ENCODE peak calls at places on chromosomes 5 and 9, in four cellular contexts. One of them, this sample, is unnamed.

GRCh38 chr9:82791685-82792084 is 271.3 kb downstream of the RASEF start:
- DNase-seq in upper lobe of left lung: no peak
- DNase-seq in spleen: no peak
- DNase-seq in stomach: no peak
- DNase-seq in this sample: no peak

GRCh38 chr5:36607114-36607561 is 732 bp downstream of the SLC1A3 start:
- DNase-seq in upper lobe of left lung: peak; percentile 23
- DNase-seq in spleen: no peak
- DNase-seq in stomach: no peak
- DNase-seq in this sample: peak; percentile 17

GRCh38 chr5:116032991-116033390 is 719 bp downstream of the ARL14EPL start:
- DNase-seq in spleen: no peak
- DNase-seq in upper lobe of left lung: no peak
- DNase-seq in stomach: no peak
- DNase-seq in this sample: no peak

GRCh38 chr9:115687356-115687755 is 466.2 kb upstream of the PAPPA start:
- DNase-seq in upper lobe of left lung: no peak
- DNase-seq in stomach: no peak
- DNase-seq in spleen: no peak
- DNase-seq in this sample: no peak

GRCh38 chr5:36481721-36482120 is 124.7 kb upstream of the SLC1A3 start:
- DNase-seq in stomach: no peak
- DNase-seq in upper lobe of left lung: no peak
- DNase-seq in spleen: no peak
- DNase-seq in this sample: no peak

GRCh38 chr9:16618524-16618923 is 251.9 kb downstream of the BNC2 start:
- DNase-seq in stomach: no peak
- DNase-seq in upper lobe of left lung: no peak
- DNase-seq in spleen: no peak
- DNase-seq in this sample: no peak

GRCh38 chr5:135445306-135445940 is 1.7 kb downstream of the DCANP1 start:
- DNase-seq in upper lobe of left lung: peak; percentile 64
- DNase-seq in spleen: no peak
- DNase-seq in stomach: no peak
- DNase-seq in this sample: no peak

GRCh38 chr9:92668746-92669526 is 995 bp downstream of the IPPK start:
- DNase-seq in spleen: peak; percentile 80
- DNase-seq in stomach: no peak
- DNase-seq in upper lobe of left lung: no peak
- DNase-seq in this sample: no peak

GRCh38 chr5:137761020-137761516 is 6.9 kb upstream of the HNRNPA0 start:
- DNase-seq in spleen: no peak
- DNase-seq in upper lobe of left lung: no peak
- DNase-seq in stomach: no peak
- DNase-seq in this sample: no peak

GRCh38 chr5:83055166-83055565 is 22.0 kb downstream of the TMEM167A start:
- DNase-seq in spleen: no peak
- DNase-seq in stomach: no peak
- DNase-seq in upper lobe of left lung: no peak
- DNase-seq in this sample: no peak

GRCh38 chr5:174692982-174693422 is 31.4 kb upstream of the MSX2 start:
- DNase-seq in spleen: no peak
- DNase-seq in stomach: no peak
- DNase-seq in upper lobe of left lung: peak; percentile 64
- DNase-seq in this sample: no peak

GRCh38 chr5:172768098-172768572 is 2.9 kb downstream of the DUSP1 start:
- DNase-seq in stomach: no peak
- DNase-seq in upper lobe of left lung: no peak
- DNase-seq in spleen: no peak
- DNase-seq in this sample: no peak

GRCh38 chr5:172769598-172770373 is 1.2 kb downstream of the DUSP1 start:
- DNase-seq in upper lobe of left lung: no peak
- DNase-seq in stomach: no peak
- DNase-seq in spleen: peak; percentile 88
- DNase-seq in this sample: no peak

GRCh38 chr5:172769324-172769597 is 1.7 kb downstream of the DUSP1 start:
- DNase-seq in spleen: no peak
- DNase-seq in upper lobe of left lung: no peak
- DNase-seq in stomach: no peak
- DNase-seq in this sample: no peak

GRCh38 chr5:172770374-172770674 is 671 bp downstream of the DUSP1 start:
- DNase-seq in spleen: peak; percentile 94
- DNase-seq in upper lobe of left lung: no peak
- DNase-seq in stomach: no peak
- DNase-seq in this sample: no peak

DNA sequence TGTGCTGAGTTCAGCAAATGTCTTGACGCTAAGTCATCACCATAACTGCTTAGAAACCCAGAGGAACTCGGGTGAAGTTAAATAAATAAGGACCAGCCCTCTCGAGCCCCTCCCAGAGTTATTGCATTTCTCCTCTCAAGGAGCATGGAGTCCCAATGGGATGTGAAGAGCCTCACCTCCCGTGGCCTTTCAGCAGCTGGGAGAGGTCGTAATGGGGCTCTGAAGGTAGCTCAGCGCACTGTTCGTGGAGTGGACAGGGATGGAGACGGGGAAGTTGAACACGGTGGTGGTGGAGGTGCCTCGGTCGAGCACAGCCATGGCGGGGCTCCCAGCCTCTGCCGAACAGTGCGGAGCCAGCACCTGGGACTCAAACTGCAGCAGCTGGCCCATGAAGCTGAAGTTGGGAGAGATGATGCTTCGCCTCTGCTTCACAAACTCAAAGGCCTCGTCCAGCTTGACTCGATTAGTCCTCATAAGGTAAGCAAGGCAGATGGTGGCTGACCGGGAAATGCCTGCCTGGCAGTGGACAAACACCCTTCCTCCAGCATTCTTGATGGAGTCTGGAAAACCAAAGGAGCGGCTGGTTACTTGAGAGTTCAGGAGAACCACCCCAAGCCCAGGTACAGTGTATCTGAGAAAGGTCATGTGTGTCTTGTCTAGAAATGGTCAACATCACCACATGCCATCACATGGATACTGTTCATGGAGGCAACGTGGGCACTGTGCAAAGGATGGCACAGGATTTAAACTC is 2.2 kb downstream of the DUSP1 start:
- DNase-seq in spleen: peak; percentile 86
- DNase-seq in upper lobe of left lung: peak; percentile 88
- DNase-seq in stomach: peak; percentile 52
- DNase-seq in this sample: no peak
- TF ChIP-seq POLR2A in spleen: no peak
- TF ChIP-seq POLR2A in upper lobe of left lung: peak; percentile 82
- TF ChIP-seq POLR2A in stomach: no peak
- TF ChIP-seq POLR2A in this sample: no peak

GRCh38 chr5:2780421-2781171 is 29.1 kb upstream of the IRX2 start:
- DNase-seq in spleen: no peak
- DNase-seq in stomach: peak; percentile 46
- DNase-seq in upper lobe of left lung: peak; percentile 61
- DNase-seq in this sample: no peak

GRCh38 chr5:2779459-2779858 is 28.0 kb upstream of the IRX2 start:
- DNase-seq in stomach: no peak
- DNase-seq in upper lobe of left lung: no peak
- DNase-seq in spleen: no peak
- DNase-seq in this sample: no peak

GRCh38 chr5:2783223-2783622 is 31.7 kb upstream of the IRX2 start:
- DNase-seq in stomach: no peak
- DNase-seq in spleen: no peak
- DNase-seq in upper lobe of left lung: no peak
- DNase-seq in this sample: no peak

GRCh38 chr5:2782658-2783057 is 31.2 kb upstream of the IRX2 start:
- DNase-seq in spleen: no peak
- DNase-seq in stomach: no peak
- DNase-seq in upper lobe of left lung: no peak
- DNase-seq in this sample: no peak
- H3K4me1 ChIP-seq in spleen: no peaks in the 10 kb centered on the region
- H3K4me1 ChIP-seq in stomach: no peaks in the 10 kb centered on the region
- H3K4me1 ChIP-seq in upper lobe of left lung: peaks cover 5% of the 10 kb centered on the region
- H3K4me1 ChIP-seq in this sample: no peaks in the 10 kb centered on the region

GRCh38 chr9:97934321-97935115 is 3.5 kb downstream of the HEMGN start:
- DNase-seq in stomach: no peak
- DNase-seq in upper lobe of left lung: no peak
- DNase-seq in spleen: peak; percentile 46
- DNase-seq in this sample: no peak
- TF ChIP-seq POLR2AphosphoS5 in stomach: no peak
- TF ChIP-seq POLR2AphosphoS5 in upper lobe of left lung: no peak
- TF ChIP-seq POLR2AphosphoS5 in spleen: no peak
- TF ChIP-seq POLR2AphosphoS5 in this sample: no peak

GRCh38 chr9:137459147-137459600 is at the start of gene NSMF:
- DNase-seq in upper lobe of left lung: peak; percentile 98
- DNase-seq in stomach: peak; percentile 98
- DNase-seq in spleen: peak; percentile 98
- DNase-seq in this sample: peak; percentile 95

GRCh38 chr9:137458194-137459146 is 664 bp downstream of the NSMF start:
- DNase-seq in upper lobe of left lung: peak; percentile 91
- DNase-seq in stomach: no peak
- DNase-seq in spleen: peak; percentile 82
- DNase-seq in this sample: no peak

GRCh38 chr9:137456061-137456863 is 2.9 kb downstream of the NSMF start:
- DNase-seq in spleen: peak; percentile 64
- DNase-seq in upper lobe of left lung: peak; percentile 38
- DNase-seq in stomach: no peak
- DNase-seq in this sample: no peak

GRCh38 chr9:137456864-137457405 is 2.2 kb downstream of the NSMF start:
- DNase-seq in upper lobe of left lung: peak; percentile 17
- DNase-seq in stomach: no peak
- DNase-seq in spleen: no peak
- DNase-seq in this sample: no peak

GRCh38 chr9:137457406-137458193 is 1.5 kb downstream of the NSMF start:
- DNase-seq in stomach: peak; percentile 76
- DNase-seq in spleen: peak; percentile 83
- DNase-seq in upper lobe of left lung: peak; percentile 86
- DNase-seq in this sample: no peak
- TF ChIP-seq POLR2A in stomach: no peak
- TF ChIP-seq POLR2A in spleen: no peak
- TF ChIP-seq POLR2A in upper lobe of left lung: no peak
- TF ChIP-seq POLR2A in this sample: no peak

GRCh38 chr5:179617930-179618329 is 5.5 kb downstream of the HNRNPH1 start:
- DNase-seq in stomach: no peak
- DNase-seq in upper lobe of left lung: no peak
- DNase-seq in spleen: no peak
- DNase-seq in this sample: no peak
- H3K4me1 ChIP-seq in stomach: peaks cover 65% of the 10 kb centered on the region
- H3K4me1 ChIP-seq in upper lobe of left lung: peaks cover 80% of the 10 kb centered on the region
- H3K4me1 ChIP-seq in spleen: peaks cover 91% of the 10 kb centered on the region
- H3K4me1 ChIP-seq in this sample: peaks cover 14% of the 10 kb centered on the region

GRCh38 chr9:3012245-3012644 is 168.3 kb upstream of the PUM3 start:
- DNase-seq in spleen: no peak
- DNase-seq in upper lobe of left lung: no peak
- DNase-seq in stomach: no peak
- DNase-seq in this sample: no peak
- TF ChIP-seq POLR2AphosphoS5 in spleen: no peak
- TF ChIP-seq POLR2AphosphoS5 in upper lobe of left lung: no peak
- TF ChIP-seq POLR2AphosphoS5 in stomach: no peak
- TF ChIP-seq POLR2AphosphoS5 in this sample: no peak

DNA sequence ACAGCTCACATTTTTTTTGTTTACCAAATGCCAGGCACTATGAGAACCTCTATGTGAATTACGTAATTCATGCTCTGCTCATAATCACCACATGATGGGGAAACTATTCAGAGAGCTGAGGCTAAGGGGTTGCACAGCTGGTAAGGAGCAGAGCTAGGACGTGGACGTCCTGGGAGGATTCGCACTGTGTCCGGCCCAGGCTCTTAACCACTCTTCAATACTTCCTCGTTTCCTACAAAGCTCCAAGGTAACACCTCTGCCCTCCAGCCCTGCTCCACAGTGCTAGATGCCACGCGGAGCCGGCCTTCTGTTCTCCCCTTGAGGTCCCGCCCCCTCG is 8.7 kb downstream of the PHF19 start:
- DNase-seq in stomach: no peak
- DNase-seq in upper lobe of left lung: no peak
- DNase-seq in spleen: no peak
- DNase-seq in this sample: no peak
- TF ChIP-seq POLR2A in stomach: no peak
- TF ChIP-seq POLR2A in upper lobe of left lung: peak; percentile 38
- TF ChIP-seq POLR2A in spleen: no peak
- TF ChIP-seq POLR2A in this sample: no peak

DNA sequence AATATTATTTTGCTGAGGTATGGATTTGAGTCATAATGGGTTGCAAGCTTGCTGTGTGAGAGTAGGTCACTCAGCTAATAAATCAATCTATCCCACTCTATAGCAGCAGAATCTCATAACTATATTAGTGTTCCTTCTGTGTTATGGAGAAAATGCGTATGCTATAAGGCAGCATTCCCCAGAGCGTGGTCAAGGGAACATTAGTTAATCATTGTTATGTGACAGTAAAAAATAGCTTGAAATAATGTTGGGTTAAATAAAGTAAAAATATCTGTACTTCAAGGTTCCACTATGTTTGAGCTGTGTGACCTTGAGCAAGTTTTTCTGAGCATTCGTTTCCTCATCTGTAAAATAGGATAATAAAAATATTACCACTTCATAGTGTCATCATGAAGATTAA is 7.8 kb downstream of the TRIM32 start:
- DNase-seq in upper lobe of left lung: no peak
- DNase-seq in stomach: no peak
- DNase-seq in spleen: no peak
- DNase-seq in this sample: no peak
- H3K4me1 ChIP-seq in upper lobe of left lung: peaks cover 13% of the 10 kb centered on the region
- H3K4me1 ChIP-seq in stomach: peaks cover 2% of the 10 kb centered on the region
- H3K4me1 ChIP-seq in spleen: peaks cover 52% of the 10 kb centered on the region
- H3K4me1 ChIP-seq in this sample: no peaks in the 10 kb centered on the region